ENCODE peak calls at places on chromosome 17, in nine cellular contexts. B, L, D, C, M, E, P, F and Z are unnamed samples. For H3K4me1, the result is how much of the 10 kb centered on the place peaks cover.

GRCh38 chr17:49910094-49910857 is 58.7 kb upstream of the DLX4 start:
- DNase-seq in B (no peak), L (peak), D (no peak), C (no peak), M (peak), E (no peak), P (no peak), F (no peak), Z (no peak)

GRCh38 chr17:64007838-64008282 is 9.7 kb downstream of the PRR29 start:
- DNase-seq in B (peak), L (no peak), D (peak), C (no peak), M (no peak), E (no peak), P (no peak), F (peak), Z (peak)

GRCh38 chr17:6548578-6549330 is 7.6 kb downstream of the PITPNM3 start:
- DNase-seq in B (no peak), L (no peak), D (no peak), C (peak), M (peak), E (peak), P (no peak), F (no peak), Z (no peak)

GRCh38 chr17:81440511-81441244 is 45.4 kb downstream of the BAHCC1 start:
- DNase-seq in B (no peak), L (no peak), D (no peak), C (no peak), M (no peak), E (no peak), P (no peak), F (no peak), Z (no peak)

GRCh38 chr17:15385305-15385704 is 43.9 kb upstream of the TEKT3 start:
- DNase-seq in B (no peak), L (no peak), D (no peak), C (no peak), M (no peak), E (no peak), P (no peak), F (no peak), Z (no peak)

GRCh38 chr17:80108321-80108971 is 7.1 kb downstream of the GAA start:
- DNase-seq in B (peak), L (no peak), D (no peak), C (no peak), M (no peak), E (peak), P (no peak), F (no peak), Z (peak)

GRCh38 chr17:69075823-69076222 is 15.1 kb upstream of the ABCA9 start:
- DNase-seq in B (no peak), L (no peak), D (no peak), C (no peak), M (no peak), E (no peak), P (no peak), F (no peak), Z (no peak)

GRCh38 chr17:78727057-78727456 is 55.0 kb downstream of the CYTH1 start:
- DNase-seq in B (no peak), L (no peak), D (no peak), C (no peak), M (no peak), E (no peak), P (no peak), F (no peak), Z (no peak)

GRCh38 chr17:28885363-28885762 is 12.2 kb downstream of the FLOT2 start:
- DNase-seq in B (no peak), L (no peak), D (no peak), C (no peak), M (no peak), E (no peak), P (no peak), F (no peak), Z (no peak)

GRCh38 chr17:38885728-38886642 is 16.1 kb downstream of the LASP1 start:
- DNase-seq in B (no peak), L (peak), D (no peak), C (no peak), M (peak), E (no peak), P (no peak), F (no peak), Z (no peak)

GRCh38 chr17:43880420-43880991 is 26.8 kb downstream of the MPP2 start:
- DNase-seq in B (peak), L (no peak), D (peak), C (no peak), M (peak), E (peak), P (no peak), F (peak), Z (no peak)

GRCh38 chr17:53588317-53588716 is 234.4 kb upstream of the KIF2B start:
- DNase-seq in B (no peak), L (no peak), D (no peak), C (no peak), M (no peak), E (no peak), P (no peak), F (no peak), Z (no peak)

GRCh38 chr17:32855620-32856019 is 21.3 kb downstream of the MYO1D start:
- DNase-seq in B (no peak), L (no peak), D (no peak), C (no peak), M (no peak), E (no peak), P (no peak), F (no peak), Z (no peak)

GRCh38 chr17:79931517-79932309 is 92.5 kb upstream of the CBX4 start:
- DNase-seq in B (no peak), L (peak), D (no peak), C (no peak), M (no peak), E (no peak), P (no peak), F (no peak), Z (no peak)

GRCh38 chr17:28405632-28406477 is at the start of gene SLC46A1:
- DNase-seq in B (peak), L (peak), D (peak), C (peak), M (peak), E (peak), P (peak), F (peak), Z (peak)

GRCh38 chr17:73497721-73498120 is 146.5 kb downstream of the SDK2 start:
- DNase-seq in B (no peak), L (no peak), D (no peak), C (no peak), M (no peak), E (no peak), P (no peak), F (no peak), Z (no peak)

GRCh38 chr17:48542956-48543853 is 1.7 kb downstream of the HOXB2 start:
- DNase-seq in B (peak), L (no peak), D (no peak), C (peak), M (peak), E (peak), P (no peak), F (no peak), Z (no peak)

GRCh38 chr17:48930435-48930873 is 14.2 kb downstream of the SNF8 start:
- DNase-seq in B (no peak), L (no peak), D (no peak), C (no peak), M (no peak), E (no peak), P (no peak), F (no peak), Z (no peak)

GRCh38 chr17:16086957-16087356 is 87.3 kb downstream of the TTC19 start:
- DNase-seq in B (no peak), L (no peak), D (no peak), C (no peak), M (no peak), E (no peak), P (no peak), F (no peak), Z (no peak)

GRCh38 chr17:45190503-45191282 is 29.0 kb downstream of the HEXIM2 start:
- DNase-seq in B (no peak), L (no peak), D (peak), C (no peak), M (no peak), E (no peak), P (no peak), F (no peak), Z (no peak)

GRCh38 chr17:61157246-61157887 is 242.3 kb upstream of the TBX2 start:
- DNase-seq in B (no peak), L (peak), D (no peak), C (no peak), M (peak), E (no peak), P (no peak), F (no peak), Z (no peak)

GRCh38 chr17:72025113-72025512 is 95.7 kb upstream of the SOX9 start:
- DNase-seq in B (no peak), L (no peak), D (no peak), C (no peak), M (no peak), E (no peak), P (no peak), F (no peak), Z (no peak)

GRCh38 chr17:65554568-65555223 is 6.8 kb downstream of the AXIN2 start:
- DNase-seq in B (peak), L (peak), D (no peak), C (peak), M (peak), E (peak), P (no peak), F (no peak), Z (no peak)

GRCh38 chr17:48753794-48754499 is 25.4 kb upstream of the HOXB13 start:
- DNase-seq in B (no peak), L (no peak), D (no peak), C (no peak), M (no peak), E (no peak), P (no peak), F (no peak), Z (no peak)

GRCh38 chr17:3998436-3998835 is 34.2 kb upstream of the ATP2A3 start:
- DNase-seq in B (no peak), L (no peak), D (peak), C (no peak), M (no peak), E (no peak), P (no peak), F (no peak), Z (no peak)

DNA sequence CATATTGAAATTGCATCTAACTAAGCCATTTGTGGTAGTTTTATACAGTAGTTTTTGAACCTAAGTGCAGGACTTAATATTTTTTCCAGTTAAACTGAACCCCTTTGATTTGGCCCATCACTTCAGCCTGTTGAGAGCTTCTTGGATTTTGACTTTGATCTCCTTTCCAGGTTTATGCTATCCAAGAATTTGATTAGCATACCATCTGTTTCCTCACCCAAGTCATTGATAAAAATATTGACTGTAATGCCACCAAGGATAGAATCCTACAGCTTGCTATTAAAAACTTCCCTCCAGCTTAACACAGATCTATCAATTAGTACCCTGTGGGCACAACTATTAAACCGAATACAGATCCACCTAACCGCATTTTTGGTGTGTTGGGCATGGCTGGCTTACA is 7.2 kb downstream of the TMEM94 start:
- DNase-seq in B (no peak), L (no peak), D (no peak), C (no peak), M (no peak), E (no peak), P (no peak), F (no peak), Z (no peak)
- H3K4me1 ChIP-seq in B (under half), L (under half), D (under half), C (under half), M (under half), E (under half), P (under half), F (under half), Z (under half)

GRCh38 chr17:59373879-59374495 is 42.5 kb downstream of the YPEL2 start:
- DNase-seq in B (no peak), L (peak), D (no peak), C (peak), M (no peak), E (no peak), P (no peak), F (no peak), Z (no peak)
- H3K4me1 ChIP-seq in B (half or more), L (under half), D (under half), C (half or more), M (half or more), E (half or more), P (under half), F (under half), Z (under half)

GRCh38 chr17:59631221-59631720 is 11.6 kb downstream of the CLTC start:
- DNase-seq in B (no peak), L (no peak), D (no peak), C (no peak), M (no peak), E (no peak), P (no peak), F (no peak), Z (no peak)

GRCh38 chr17:59633658-59634359 is 14.1 kb downstream of the CLTC start:
- DNase-seq in B (no peak), L (no peak), D (no peak), C (no peak), M (no peak), E (no peak), P (no peak), F (no peak), Z (no peak)

GRCh38 chr17:59634632-59635561 is 15.2 kb downstream of the CLTC start:
- DNase-seq in B (no peak), L (no peak), D (no peak), C (no peak), M (no peak), E (no peak), P (no peak), F (no peak), Z (no peak)

GRCh38 chr17:59627770-59628171 is 8.1 kb downstream of the CLTC start:
- DNase-seq in B (no peak), L (no peak), D (no peak), C (no peak), M (no peak), E (no peak), P (no peak), F (no peak), Z (no peak)

DNA sequence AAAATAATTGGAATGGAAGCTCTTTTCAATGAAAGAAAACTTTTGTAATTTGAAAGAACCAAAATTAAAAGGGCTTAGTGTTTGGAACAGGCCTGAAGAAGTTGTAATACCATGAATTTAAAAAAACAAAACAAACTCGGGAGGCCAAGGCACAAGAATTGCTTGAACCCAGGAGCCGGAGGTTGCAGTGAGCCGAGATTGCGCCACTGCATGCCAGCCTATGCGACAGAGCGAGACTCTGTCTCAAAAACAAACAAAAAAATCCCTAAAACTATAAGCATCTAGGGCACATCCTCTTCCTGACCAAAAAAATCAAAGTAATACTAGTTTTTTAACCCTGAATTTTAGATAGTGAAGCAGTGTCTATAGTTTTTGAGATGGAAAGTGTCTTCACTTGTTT is 12.7 kb downstream of the CLTC start:
- DNase-seq in B (no peak), L (no peak), D (no peak), C (no peak), M (no peak), E (no peak), P (no peak), F (no peak), Z (no peak)
- H3K4me1 ChIP-seq in B (half or more), L (under half), D (under half), C (half or more), M (under half), E (half or more), P (under half), F (under half), Z (under half)

DNA sequence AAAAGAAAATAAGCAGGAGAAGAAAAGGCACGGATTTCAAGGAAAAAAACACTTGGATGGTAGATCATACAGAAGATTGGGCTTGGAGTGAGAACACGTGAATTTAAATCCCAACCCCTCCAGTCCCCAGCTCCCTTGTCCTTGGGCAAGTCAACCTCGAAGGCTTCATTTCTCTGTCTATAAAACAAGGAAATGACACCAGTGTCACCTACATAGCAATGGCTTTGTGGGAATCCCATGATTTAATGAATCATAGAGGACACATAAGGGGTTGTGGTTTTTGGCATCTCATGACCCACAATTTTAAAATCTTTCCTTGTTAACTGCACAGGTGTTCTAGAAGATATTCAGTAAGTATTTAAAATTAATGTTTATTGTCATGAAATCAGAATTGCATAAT is 8.2 kb upstream of the CCL2 start:
- DNase-seq in B (no peak), L (no peak), D (no peak), C (no peak), M (no peak), E (no peak), P (no peak), F (no peak), Z (no peak)
- H3K4me1 ChIP-seq in B (half or more), L (under half), D (under half), C (half or more), M (under half), E (under half), P (under half), F (under half), Z (under half)

GRCh38 chr17:8290043-8290442 is 1.6 kb downstream of the RANGRF start:
- DNase-seq in B (no peak), L (no peak), D (no peak), C (no peak), M (no peak), E (no peak), P (no peak), F (no peak), Z (no peak)
- H3K4me1 ChIP-seq in B (under half), L (under half), D (under half), C (under half), M (half or more), E (under half), P (under half), F (under half), Z (under half)